ENCODE peak calls at places on chromosomes 16 and 17, in six cellular contexts. M, J, R, U, Z and D are unnamed samples.

GRCh38 chr16:11677451-11677951 is 9.2 kb downstream of the SNN start:
- DNase-seq in U (peak; percentile 23), J (no peak), Z (no peak), M (no peak), R (no peak), D (no peak)

GRCh38 chr17:7929158-7930029 is at the start of gene KCNAB3:
- DNase-seq in J (peak; percentile 53), Z (no peak), U (no peak), R (no peak), M (peak; percentile 95), D (no peak)

GRCh38 chr17:30964878-30965277 is 6.0 kb upstream of the RNF135 start:
- DNase-seq in R (no peak), Z (peak; percentile 32), U (no peak), J (peak; percentile 31), M (no peak), D (no peak)

GRCh38 chr17:29461807-29462206 is 71.6 kb downstream of the TAOK1 start:
- DNase-seq in U (no peak), J (no peak), R (no peak), M (no peak), Z (no peak), D (no peak)

GRCh38 chr17:17994271-17994670 is 21.6 kb downstream of the DRC3 start:
- DNase-seq in U (no peak), Z (no peak), R (no peak), J (peak; percentile 12), M (peak; percentile 82), D (no peak)

GRCh38 chr17:53353919-53354351 is 468.8 kb upstream of the KIF2B start:
- DNase-seq in U (no peak), R (no peak), J (no peak), M (no peak), Z (no peak), D (peak; percentile 45)

GRCh38 chr16:77093999-77094398 is 97.0 kb upstream of the MON1B start:
- DNase-seq in Z (no peak), R (no peak), J (no peak), U (no peak), M (no peak), D (no peak)

GRCh38 chr17:45948881-45949624 is 50.0 kb upstream of the STH start:
- DNase-seq in R (peak; percentile 33), Z (peak; percentile 93), M (peak; percentile 86), U (peak; percentile 59), J (peak; percentile 55), D (peak; percentile 71)

GRCh38 chr17:7404737-7405412 is 978 bp upstream of the TMEM256 start:
- DNase-seq in J (peak; percentile 11), M (peak; percentile 90), U (no peak), Z (peak; percentile 95), R (peak; percentile 49), D (no peak)

GRCh38 chr17:74296548-74296936 is 22.5 kb downstream of the DNAI2 start:
- DNase-seq in U (peak; percentile 73), J (peak; percentile 84), M (peak; percentile 82), R (peak; percentile 43), Z (no peak), D (peak; percentile 67)

GRCh38 chr16:48489376-48489775 is 104.2 kb upstream of the SIAH1 start:
- DNase-seq in J (no peak), M (no peak), U (no peak), R (no peak), Z (no peak), D (no peak)

GRCh38 chr17:20926532-20926931 is 116.3 kb downstream of the USP22 start:
- DNase-seq in U (no peak), M (no peak), J (peak; percentile 55), R (no peak), Z (no peak), D (no peak)